ENCODE peak calls at places on chromosomes 16 and 17, in four cellular contexts. One of them, this sample, is unnamed.

GRCh38 chr16:81973737-81974136 is 37.5 kb downstream of the SDR42E1 start:
- DNase-seq in HepG2: no peak
- DNase-seq in K562: no peak
- DNase-seq in A549: no peak
- DNase-seq in this sample: peak; percentile 26

GRCh38 chr16:30185683-30186421 is 2.5 kb downstream of the CORO1A start:
- DNase-seq in HepG2: no peak
- DNase-seq in K562: peak; percentile 16
- DNase-seq in A549: no peak
- DNase-seq in this sample: no peak

GRCh38 chr17:74454197-74455024 is 12.0 kb upstream of the CD300A start:
- DNase-seq in K562: no peak
- DNase-seq in HepG2: peak; percentile 80
- DNase-seq in A549: peak; percentile 48
- DNase-seq in this sample: no peak

GRCh38 chr16:87326151-87326571 is 9.0 kb upstream of the C16orf95 start:
- DNase-seq in K562: no peak
- DNase-seq in A549: no peak
- DNase-seq in HepG2: no peak
- DNase-seq in this sample: no peak

GRCh38 chr16:71746442-71747046 is 22.0 kb upstream of the PHLPP2 start:
- DNase-seq in HepG2: peak; percentile 51
- DNase-seq in K562: peak; percentile 42
- DNase-seq in A549: peak; percentile 53
- DNase-seq in this sample: no peak

GRCh38 chr16:54774768-54775167 is 155.9 kb upstream of the IRX5 start:
- DNase-seq in HepG2: no peak
- DNase-seq in A549: no peak
- DNase-seq in K562: no peak
- DNase-seq in this sample: no peak

GRCh38 chr17:74369665-74370490 is 2.6 kb downstream of the GPR142 start:
- DNase-seq in HepG2: no peak
- DNase-seq in A549: no peak
- DNase-seq in K562: no peak
- DNase-seq in this sample: no peak

GRCh38 chr17:82204831-82205719 is 7.6 kb downstream of the CCDC57 start:
- DNase-seq in A549: peak; percentile 70
- DNase-seq in HepG2: no peak
- DNase-seq in K562: no peak
- DNase-seq in this sample: no peak

GRCh38 chr17:30950669-30951399 is 20.0 kb upstream of the RNF135 start:
- DNase-seq in K562: no peak
- DNase-seq in A549: no peak
- DNase-seq in HepG2: peak; percentile 91
- DNase-seq in this sample: no peak

GRCh38 chr16:47064775-47065174 is 79.0 kb downstream of the NETO2 start:
- DNase-seq in K562: no peak
- DNase-seq in HepG2: no peak
- DNase-seq in A549: no peak
- DNase-seq in this sample: no peak

GRCh38 chr17:38888842-38889241 is 19.0 kb downstream of the LASP1 start:
- DNase-seq in HepG2: no peak
- DNase-seq in K562: no peak
- DNase-seq in A549: no peak
- DNase-seq in this sample: no peak

GRCh38 chr17:28398280-28398981 is 7.6 kb downstream of the SLC46A1 start:
- DNase-seq in A549: no peak
- DNase-seq in HepG2: peak; percentile 8
- DNase-seq in K562: no peak
- DNase-seq in this sample: no peak

GRCh38 chr17:70110443-70110880 is 35.4 kb downstream of the KCNJ16 start:
- DNase-seq in HepG2: no peak
- DNase-seq in A549: no peak
- DNase-seq in K562: no peak
- DNase-seq in this sample: no peak

GRCh38 chr17:77768475-77768874 is 190.0 kb upstream of the TNRC6C start:
- DNase-seq in K562: no peak
- DNase-seq in HepG2: no peak
- DNase-seq in A549: no peak
- DNase-seq in this sample: no peak

GRCh38 chr16:66904846-66905632 is 13.6 kb downstream of the CDH16 start:
- DNase-seq in A549: no peak
- DNase-seq in HepG2: peak; percentile 88
- DNase-seq in K562: no peak
- DNase-seq in this sample: no peak

GRCh38 chr17:79797492-79798295 is 817 bp upstream of the CBX8 start:
- DNase-seq in A549: peak; percentile 67
- DNase-seq in HepG2: no peak
- DNase-seq in K562: peak; percentile 81
- DNase-seq in this sample: peak; percentile 50

GRCh38 chr17:49980703-49981197 is 11.8 kb downstream of the DLX4 start:
- DNase-seq in HepG2: no peak
- DNase-seq in K562: no peak
- DNase-seq in A549: no peak
- DNase-seq in this sample: peak; percentile 85

GRCh38 chr17:19719365-19720209 is 3.2 kb upstream of the SLC47A2 start:
- DNase-seq in HepG2: no peak
- DNase-seq in K562: no peak
- DNase-seq in A549: peak; percentile 82
- DNase-seq in this sample: no peak

GRCh38 chr17:7593296-7593695 is 3.4 kb upstream of the SOX15 start:
- DNase-seq in K562: no peak
- DNase-seq in HepG2: no peak
- DNase-seq in A549: no peak
- DNase-seq in this sample: no peak

GRCh38 chr17:50051082-50051576 is 4.8 kb upstream of the ITGA3 start:
- DNase-seq in A549: peak; percentile 96
- DNase-seq in HepG2: no peak
- DNase-seq in K562: peak; percentile 61
- DNase-seq in this sample: no peak

GRCh38 chr16:76681296-76681695 is 404.1 kb downstream of the CNTNAP4 start:
- DNase-seq in K562: no peak
- DNase-seq in A549: no peak
- DNase-seq in HepG2: no peak
- DNase-seq in this sample: no peak

GRCh38 chr16:76676356-76676755 is 399.2 kb downstream of the CNTNAP4 start:
- DNase-seq in HepG2: no peak
- DNase-seq in A549: no peak
- DNase-seq in K562: no peak
- DNase-seq in this sample: no peak
- TF ChIP-seq MAX in HepG2: no peak
- TF ChIP-seq MAX in A549: no peak
- TF ChIP-seq MAX in K562: no peak
- TF ChIP-seq MAX in this sample: no peak

DNA sequence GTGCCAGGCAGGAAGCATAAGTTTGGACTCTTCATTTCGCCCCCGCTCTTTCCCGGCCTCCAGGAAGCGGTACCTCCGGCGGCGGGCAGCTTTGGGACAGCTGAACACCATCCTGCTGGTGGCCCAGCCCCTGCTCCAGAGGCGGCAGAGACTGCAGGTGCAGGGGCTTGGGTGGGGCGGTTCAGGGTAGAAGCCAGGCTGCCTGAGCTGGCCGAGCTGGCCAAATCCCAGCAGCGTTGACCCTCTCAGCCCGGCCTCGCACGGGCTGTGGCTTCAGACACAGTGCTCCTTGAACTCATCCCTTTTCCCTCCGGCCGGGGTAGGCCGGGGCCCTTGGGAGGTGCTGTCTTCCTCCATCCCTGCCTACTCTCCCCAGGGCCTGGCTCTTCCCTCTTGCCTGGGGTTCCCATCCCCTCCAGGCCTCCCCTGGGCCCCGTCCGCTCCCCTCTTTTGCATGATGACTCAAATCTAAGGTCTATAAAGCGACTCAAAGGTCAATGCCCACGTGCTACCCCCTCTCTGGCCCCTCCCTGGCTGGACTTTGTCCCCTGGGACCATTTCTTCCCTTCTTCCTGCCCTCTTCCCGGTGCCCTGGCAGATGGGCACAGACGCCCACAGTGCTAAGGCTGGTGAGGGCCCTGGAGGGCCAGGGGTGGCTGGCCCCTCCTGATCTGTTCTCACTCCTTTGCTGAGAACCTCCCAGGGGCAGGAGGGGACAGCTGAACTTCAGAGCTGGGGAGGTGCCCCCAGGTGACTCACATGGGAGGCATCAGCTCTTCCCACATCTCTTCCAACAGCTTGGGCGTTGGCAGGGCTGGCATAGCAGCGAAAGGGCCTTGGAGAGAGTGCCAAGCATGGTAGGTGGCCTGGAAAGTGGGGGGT is 22.7 kb downstream of the MYO15B start:
- DNase-seq in HepG2: peak; percentile 56
- DNase-seq in K562: no peak
- DNase-seq in A549: peak; percentile 93
- DNase-seq in this sample: no peak
- TF ChIP-seq HMGXB4 in HepG2: no peak
- TF ChIP-seq HMGXB4 in K562: no peak
- TF ChIP-seq HMGXB4 in A549: no peak
- TF ChIP-seq HMGXB4 in this sample: no peak

GRCh38 chr16:17403156-17403809 is 67.5 kb downstream of the XYLT1 start:
- DNase-seq in K562: no peak
- DNase-seq in HepG2: no peak
- DNase-seq in A549: no peak
- DNase-seq in this sample: no peak

GRCh38 chr16:17407321-17407720 is 63.4 kb downstream of the XYLT1 start:
- DNase-seq in HepG2: no peak
- DNase-seq in K562: no peak
- DNase-seq in A549: no peak
- DNase-seq in this sample: no peak

GRCh38 chr16:17408296-17408695 is 62.5 kb downstream of the XYLT1 start:
- DNase-seq in K562: no peak
- DNase-seq in A549: no peak
- DNase-seq in HepG2: no peak
- DNase-seq in this sample: no peak

GRCh38 chr16:17403859-17404545 is 66.8 kb downstream of the XYLT1 start:
- DNase-seq in A549: no peak
- DNase-seq in K562: no peak
- DNase-seq in HepG2: no peak
- DNase-seq in this sample: no peak

DNA sequence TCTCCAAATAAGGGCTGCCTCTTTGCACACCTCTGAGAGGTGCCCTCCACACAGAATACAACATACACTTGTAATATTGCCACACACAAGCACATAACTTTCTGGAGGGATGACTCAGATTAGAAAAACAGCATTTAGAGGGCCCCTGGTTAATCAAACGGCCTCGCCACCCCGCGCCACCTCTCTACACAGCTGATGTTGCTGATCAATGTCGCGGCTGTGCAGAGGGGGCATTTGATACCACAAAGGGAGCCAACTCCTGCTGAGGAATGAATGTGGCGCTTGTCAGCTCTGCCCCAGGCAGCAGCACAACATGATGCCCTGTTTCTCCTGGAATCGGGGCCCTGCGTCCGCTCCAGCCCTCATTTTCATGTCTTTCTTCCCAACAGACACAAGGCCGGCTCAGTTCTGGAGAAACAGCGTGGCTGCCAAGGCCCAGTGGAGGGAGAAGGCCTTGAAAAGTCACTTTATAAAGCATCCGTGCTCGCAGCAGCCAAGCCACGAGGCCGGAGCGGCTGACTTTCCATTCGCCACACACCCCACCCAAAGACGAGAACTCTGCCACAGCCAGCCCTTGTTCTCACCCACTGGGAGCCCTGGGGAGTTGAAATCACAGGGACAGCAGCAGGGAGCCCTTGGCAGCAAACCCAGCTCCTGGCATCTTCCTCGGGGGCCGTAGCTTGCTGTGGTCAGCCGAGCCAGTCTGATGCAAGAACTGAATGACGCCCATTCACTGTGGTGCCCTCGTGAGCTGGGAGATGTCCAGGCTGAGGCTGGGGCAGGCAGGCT is 65.7 kb downstream of the XYLT1 start:
- DNase-seq in K562: no peak
- DNase-seq in A549: no peak
- DNase-seq in HepG2: no peak
- DNase-seq in this sample: no peak
- TF ChIP-seq MAX in K562: no peak
- TF ChIP-seq MAX in A549: no peak
- TF ChIP-seq MAX in HepG2: no peak
- TF ChIP-seq MAX in this sample: no peak

DNA sequence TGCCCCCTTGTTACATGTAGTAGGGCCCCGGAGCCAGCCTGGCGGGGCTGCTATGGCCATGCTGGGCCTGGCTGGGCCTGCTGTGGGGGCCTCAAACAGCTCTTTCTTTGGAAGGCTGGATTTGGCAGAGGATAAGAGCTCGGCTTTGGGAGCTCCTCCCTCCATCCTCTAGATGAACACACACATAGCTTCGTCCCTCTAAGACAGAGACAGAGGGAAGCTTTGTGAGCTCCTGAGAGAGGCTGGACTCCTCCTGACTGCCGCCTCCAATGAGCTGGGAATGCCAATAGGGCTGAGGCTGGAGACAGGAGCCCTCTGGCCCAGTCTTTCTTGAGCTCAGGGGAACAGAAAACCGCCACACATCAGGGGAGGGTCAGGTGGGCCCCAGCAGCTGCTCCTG is 37.3 kb upstream of the CDC42EP4 start:
- DNase-seq in A549: no peak
- DNase-seq in K562: no peak
- DNase-seq in HepG2: no peak
- DNase-seq in this sample: no peak
- TF ChIP-seq HMGXB4 in A549: no peak
- TF ChIP-seq HMGXB4 in K562: no peak
- TF ChIP-seq HMGXB4 in HepG2: no peak
- TF ChIP-seq HMGXB4 in this sample: no peak